ENCODE peak calls at places on chromosomes 3 and 15, in eight cellular contexts. One of them, this sample, is unnamed.

GRCh38 chr3:9815986-9816385 is 5.9 kb downstream of the TTLL3 start:
- DNase-seq in breast epithelium: no peak
- DNase-seq in stimulated activated CD8-positive, alpha-beta memory T cell treated with anti-CD3 and anti-CD28 coated beads, Interleukin-2, amount 100 ng/mL, for 48 hours: no peak
- DNase-seq in substantia nigra: no peak
- DNase-seq in stimulated activated CD4-positive, alpha-beta T cell treated with anti-CD3 and anti-CD28 coated beads, TNF-alpha, amount 100 ng/mL, for 24 hours: no peak
- DNase-seq in cardiac fibroblast: no peak
- DNase-seq in heart right ventricle: no peak
- DNase-seq in effector memory CD8-positive, alpha-beta T cell: no peak
- DNase-seq in this sample: peak

GRCh38 chr15:88447741-88448140 is 19.4 kb downstream of the MRPL46 start:
- DNase-seq in stimulated activated CD4-positive, alpha-beta T cell treated with anti-CD3 and anti-CD28 coated beads, TNF-alpha, amount 100 ng/mL, for 24 hours: no peak
- DNase-seq in heart right ventricle: no peak
- DNase-seq in cardiac fibroblast: no peak
- DNase-seq in breast epithelium: no peak
- DNase-seq in stimulated activated CD8-positive, alpha-beta memory T cell treated with anti-CD3 and anti-CD28 coated beads, Interleukin-2, amount 100 ng/mL, for 48 hours: no peak
- DNase-seq in effector memory CD8-positive, alpha-beta T cell: no peak
- DNase-seq in substantia nigra: no peak
- DNase-seq in this sample: no peak

GRCh38 chr3:114411811-114412803 is 118.3 kb downstream of the TIGIT start:
- DNase-seq in heart right ventricle: no peak
- DNase-seq in substantia nigra: no peak
- DNase-seq in stimulated activated CD8-positive, alpha-beta memory T cell treated with anti-CD3 and anti-CD28 coated beads, Interleukin-2, amount 100 ng/mL, for 48 hours: peak
- DNase-seq in effector memory CD8-positive, alpha-beta T cell: no peak
- DNase-seq in breast epithelium: no peak
- DNase-seq in cardiac fibroblast: peak
- DNase-seq in stimulated activated CD4-positive, alpha-beta T cell treated with anti-CD3 and anti-CD28 coated beads, TNF-alpha, amount 100 ng/mL, for 24 hours: no peak
- DNase-seq in this sample: no peak

GRCh38 chr3:18058666-18059065 is 316.2 kb upstream of the TBC1D5 start:
- DNase-seq in heart right ventricle: no peak
- DNase-seq in stimulated activated CD4-positive, alpha-beta T cell treated with anti-CD3 and anti-CD28 coated beads, TNF-alpha, amount 100 ng/mL, for 24 hours: no peak
- DNase-seq in stimulated activated CD8-positive, alpha-beta memory T cell treated with anti-CD3 and anti-CD28 coated beads, Interleukin-2, amount 100 ng/mL, for 48 hours: no peak
- DNase-seq in substantia nigra: no peak
- DNase-seq in breast epithelium: no peak
- DNase-seq in cardiac fibroblast: no peak
- DNase-seq in effector memory CD8-positive, alpha-beta T cell: no peak
- DNase-seq in this sample: no peak

GRCh38 chr3:111874177-111874820 is 15.2 kb downstream of the PHLDB2 start:
- DNase-seq in heart right ventricle: no peak
- DNase-seq in breast epithelium: no peak
- DNase-seq in stimulated activated CD8-positive, alpha-beta memory T cell treated with anti-CD3 and anti-CD28 coated beads, Interleukin-2, amount 100 ng/mL, for 48 hours: no peak
- DNase-seq in cardiac fibroblast: peak
- DNase-seq in substantia nigra: no peak
- DNase-seq in stimulated activated CD4-positive, alpha-beta T cell treated with anti-CD3 and anti-CD28 coated beads, TNF-alpha, amount 100 ng/mL, for 24 hours: no peak
- DNase-seq in effector memory CD8-positive, alpha-beta T cell: no peak
- DNase-seq in this sample: no peak

GRCh38 chr15:32706704-32707103 is 11.1 kb upstream of the GREM1 start:
- DNase-seq in breast epithelium: no peak
- DNase-seq in cardiac fibroblast: peak
- DNase-seq in stimulated activated CD8-positive, alpha-beta memory T cell treated with anti-CD3 and anti-CD28 coated beads, Interleukin-2, amount 100 ng/mL, for 48 hours: no peak
- DNase-seq in substantia nigra: no peak
- DNase-seq in stimulated activated CD4-positive, alpha-beta T cell treated with anti-CD3 and anti-CD28 coated beads, TNF-alpha, amount 100 ng/mL, for 24 hours: no peak
- DNase-seq in effector memory CD8-positive, alpha-beta T cell: no peak
- DNase-seq in heart right ventricle: no peak
- DNase-seq in this sample: no peak

GRCh38 chr3:71128951-71129350 is 454.6 kb downstream of the FOXP1 start:
- DNase-seq in cardiac fibroblast: peak
- DNase-seq in effector memory CD8-positive, alpha-beta T cell: no peak
- DNase-seq in breast epithelium: no peak
- DNase-seq in stimulated activated CD4-positive, alpha-beta T cell treated with anti-CD3 and anti-CD28 coated beads, TNF-alpha, amount 100 ng/mL, for 24 hours: no peak
- DNase-seq in heart right ventricle: no peak
- DNase-seq in stimulated activated CD8-positive, alpha-beta memory T cell treated with anti-CD3 and anti-CD28 coated beads, Interleukin-2, amount 100 ng/mL, for 48 hours: no peak
- DNase-seq in substantia nigra: no peak
- DNase-seq in this sample: no peak

GRCh38 chr3:32443471-32443870 is 51.8 kb downstream of the CMTM7 start:
- DNase-seq in stimulated activated CD8-positive, alpha-beta memory T cell treated with anti-CD3 and anti-CD28 coated beads, Interleukin-2, amount 100 ng/mL, for 48 hours: no peak
- DNase-seq in effector memory CD8-positive, alpha-beta T cell: no peak
- DNase-seq in breast epithelium: no peak
- DNase-seq in stimulated activated CD4-positive, alpha-beta T cell treated with anti-CD3 and anti-CD28 coated beads, TNF-alpha, amount 100 ng/mL, for 24 hours: no peak
- DNase-seq in substantia nigra: no peak
- DNase-seq in heart right ventricle: no peak
- DNase-seq in cardiac fibroblast: peak
- DNase-seq in this sample: no peak

GRCh38 chr3:110343376-110343775 is 728.2 kb upstream of the NECTIN3 start:
- DNase-seq in heart right ventricle: no peak
- DNase-seq in effector memory CD8-positive, alpha-beta T cell: no peak
- DNase-seq in breast epithelium: no peak
- DNase-seq in cardiac fibroblast: peak
- DNase-seq in stimulated activated CD4-positive, alpha-beta T cell treated with anti-CD3 and anti-CD28 coated beads, TNF-alpha, amount 100 ng/mL, for 24 hours: no peak
- DNase-seq in stimulated activated CD8-positive, alpha-beta memory T cell treated with anti-CD3 and anti-CD28 coated beads, Interleukin-2, amount 100 ng/mL, for 48 hours: no peak
- DNase-seq in substantia nigra: no peak
- DNase-seq in this sample: no peak

GRCh38 chr3:66722675-66723074 is 221.9 kb upstream of the LRIG1 start:
- DNase-seq in stimulated activated CD4-positive, alpha-beta T cell treated with anti-CD3 and anti-CD28 coated beads, TNF-alpha, amount 100 ng/mL, for 24 hours: no peak
- DNase-seq in cardiac fibroblast: peak
- DNase-seq in effector memory CD8-positive, alpha-beta T cell: no peak
- DNase-seq in substantia nigra: no peak
- DNase-seq in heart right ventricle: peak
- DNase-seq in stimulated activated CD8-positive, alpha-beta memory T cell treated with anti-CD3 and anti-CD28 coated beads, Interleukin-2, amount 100 ng/mL, for 48 hours: no peak
- DNase-seq in breast epithelium: no peak
- DNase-seq in this sample: no peak

GRCh38 chr3:64684715-64685261 is 3.0 kb downstream of the ADAMTS9 start:
- DNase-seq in effector memory CD8-positive, alpha-beta T cell: no peak
- DNase-seq in breast epithelium: no peak
- DNase-seq in stimulated activated CD4-positive, alpha-beta T cell treated with anti-CD3 and anti-CD28 coated beads, TNF-alpha, amount 100 ng/mL, for 24 hours: no peak
- DNase-seq in heart right ventricle: peak
- DNase-seq in substantia nigra: no peak
- DNase-seq in cardiac fibroblast: peak
- DNase-seq in stimulated activated CD8-positive, alpha-beta memory T cell treated with anti-CD3 and anti-CD28 coated beads, Interleukin-2, amount 100 ng/mL, for 48 hours: no peak
- DNase-seq in this sample: no peak

GRCh38 chr3:151203053-151203420 is at the start of gene GPR171:
- DNase-seq in effector memory CD8-positive, alpha-beta T cell: peak
- DNase-seq in substantia nigra: no peak
- DNase-seq in stimulated activated CD4-positive, alpha-beta T cell treated with anti-CD3 and anti-CD28 coated beads, TNF-alpha, amount 100 ng/mL, for 24 hours: peak
- DNase-seq in stimulated activated CD8-positive, alpha-beta memory T cell treated with anti-CD3 and anti-CD28 coated beads, Interleukin-2, amount 100 ng/mL, for 48 hours: peak
- DNase-seq in heart right ventricle: no peak
- DNase-seq in breast epithelium: no peak
- DNase-seq in cardiac fibroblast: no peak
- DNase-seq in this sample: no peak

GRCh38 chr15:69018951-69019350 is 4.5 kb downstream of the NOX5 start:
- DNase-seq in stimulated activated CD8-positive, alpha-beta memory T cell treated with anti-CD3 and anti-CD28 coated beads, Interleukin-2, amount 100 ng/mL, for 48 hours: no peak
- DNase-seq in effector memory CD8-positive, alpha-beta T cell: no peak
- DNase-seq in substantia nigra: no peak
- DNase-seq in cardiac fibroblast: no peak
- DNase-seq in heart right ventricle: no peak
- DNase-seq in breast epithelium: no peak
- DNase-seq in stimulated activated CD4-positive, alpha-beta T cell treated with anti-CD3 and anti-CD28 coated beads, TNF-alpha, amount 100 ng/mL, for 24 hours: no peak
- DNase-seq in this sample: no peak

GRCh38 chr15:99762288-99762687 is 29.1 kb upstream of the LYSMD4 start:
- DNase-seq in substantia nigra: no peak
- DNase-seq in stimulated activated CD4-positive, alpha-beta T cell treated with anti-CD3 and anti-CD28 coated beads, TNF-alpha, amount 100 ng/mL, for 24 hours: no peak
- DNase-seq in stimulated activated CD8-positive, alpha-beta memory T cell treated with anti-CD3 and anti-CD28 coated beads, Interleukin-2, amount 100 ng/mL, for 48 hours: no peak
- DNase-seq in breast epithelium: no peak
- DNase-seq in effector memory CD8-positive, alpha-beta T cell: no peak
- DNase-seq in heart right ventricle: no peak
- DNase-seq in cardiac fibroblast: peak
- DNase-seq in this sample: no peak

GRCh38 chr3:196968233-196969000 is at the start of gene PIGZ:
- DNase-seq in cardiac fibroblast: peak
- DNase-seq in substantia nigra: no peak
- DNase-seq in breast epithelium: no peak
- DNase-seq in stimulated activated CD8-positive, alpha-beta memory T cell treated with anti-CD3 and anti-CD28 coated beads, Interleukin-2, amount 100 ng/mL, for 48 hours: peak
- DNase-seq in stimulated activated CD4-positive, alpha-beta T cell treated with anti-CD3 and anti-CD28 coated beads, TNF-alpha, amount 100 ng/mL, for 24 hours: no peak
- DNase-seq in heart right ventricle: peak
- DNase-seq in effector memory CD8-positive, alpha-beta T cell: peak
- DNase-seq in this sample: peak

GRCh38 chr3:58260261-58260731 is 22.7 kb downstream of the ABHD6 start:
- DNase-seq in stimulated activated CD8-positive, alpha-beta memory T cell treated with anti-CD3 and anti-CD28 coated beads, Interleukin-2, amount 100 ng/mL, for 48 hours: no peak
- DNase-seq in breast epithelium: no peak
- DNase-seq in effector memory CD8-positive, alpha-beta T cell: no peak
- DNase-seq in stimulated activated CD4-positive, alpha-beta T cell treated with anti-CD3 and anti-CD28 coated beads, TNF-alpha, amount 100 ng/mL, for 24 hours: no peak
- DNase-seq in heart right ventricle: no peak
- DNase-seq in cardiac fibroblast: peak
- DNase-seq in substantia nigra: no peak
- DNase-seq in this sample: no peak

GRCh38 chr3:183455064-183455463 is 26.6 kb upstream of the MCF2L2 start:
- DNase-seq in substantia nigra: peak
- DNase-seq in stimulated activated CD8-positive, alpha-beta memory T cell treated with anti-CD3 and anti-CD28 coated beads, Interleukin-2, amount 100 ng/mL, for 48 hours: no peak
- DNase-seq in stimulated activated CD4-positive, alpha-beta T cell treated with anti-CD3 and anti-CD28 coated beads, TNF-alpha, amount 100 ng/mL, for 24 hours: no peak
- DNase-seq in cardiac fibroblast: peak
- DNase-seq in heart right ventricle: no peak
- DNase-seq in breast epithelium: no peak
- DNase-seq in effector memory CD8-positive, alpha-beta T cell: no peak
- DNase-seq in this sample: no peak

GRCh38 chr3:172449468-172450149 is 1.4 kb upstream of the GHSR start:
- DNase-seq in substantia nigra: no peak
- DNase-seq in cardiac fibroblast: peak
- DNase-seq in heart right ventricle: peak
- DNase-seq in stimulated activated CD4-positive, alpha-beta T cell treated with anti-CD3 and anti-CD28 coated beads, TNF-alpha, amount 100 ng/mL, for 24 hours: no peak
- DNase-seq in stimulated activated CD8-positive, alpha-beta memory T cell treated with anti-CD3 and anti-CD28 coated beads, Interleukin-2, amount 100 ng/mL, for 48 hours: no peak
- DNase-seq in effector memory CD8-positive, alpha-beta T cell: no peak
- DNase-seq in breast epithelium: no peak
- DNase-seq in this sample: peak

GRCh38 chr15:63465104-63465503 is 39.3 kb upstream of the USP3 start:
- DNase-seq in stimulated activated CD8-positive, alpha-beta memory T cell treated with anti-CD3 and anti-CD28 coated beads, Interleukin-2, amount 100 ng/mL, for 48 hours: no peak
- DNase-seq in cardiac fibroblast: peak
- DNase-seq in breast epithelium: no peak
- DNase-seq in heart right ventricle: no peak
- DNase-seq in stimulated activated CD4-positive, alpha-beta T cell treated with anti-CD3 and anti-CD28 coated beads, TNF-alpha, amount 100 ng/mL, for 24 hours: no peak
- DNase-seq in substantia nigra: no peak
- DNase-seq in effector memory CD8-positive, alpha-beta T cell: no peak
- DNase-seq in this sample: no peak

This sample was measured in D341Med.